ENCODE peak calls at places on chromosomes 1 and 21, in nine cellular contexts. Y, V, F, O, N, R, L, K and W are unnamed samples.

GRCh38 chr1:183106166-183106565 is 79.9 kb upstream of the LAMC2 start:
- DNase-seq in K (no peak), O (no peak), L (no peak), F (no peak), R (no peak), V (peak; percentile 61), N (no peak), Y (peak; percentile 62), W (no peak)

GRCh38 chr1:119816407-119816806 is 5.1 kb upstream of the REG4 start:
- DNase-seq in N (no peak), Y (peak; percentile 33), O (no peak), F (no peak), R (no peak), L (peak; percentile 59), K (no peak), V (no peak), W (no peak)

GRCh38 chr1:100631015-100631521 is 88.5 kb upstream of the VCAM1 start:
- DNase-seq in L (peak; percentile 87), R (no peak), N (no peak), V (peak; percentile 89), F (no peak), K (no peak), O (no peak), Y (peak; percentile 99), W (no peak)

GRCh38 chr21:42042651-42043050 is 28.5 kb upstream of the UMODL1 start:
- DNase-seq in N (no peak), Y (no peak), R (no peak), O (no peak), F (no peak), K (no peak), L (no peak), V (no peak), W (no peak)

GRCh38 chr1:164510435-164510834 is 48.5 kb upstream of the PBX1 start:
- DNase-seq in R (no peak), L (peak; percentile 10), F (no peak), Y (no peak), V (peak; percentile 40), O (no peak), K (no peak), N (no peak), W (no peak)

GRCh38 chr1:63276625-63277024 is 45.7 kb upstream of the FOXD3 start:
- DNase-seq in N (no peak), Y (no peak), K (no peak), V (no peak), R (no peak), F (no peak), O (no peak), L (no peak), W (no peak)

GRCh38 chr1:185477638-185478216 is 160.7 kb upstream of the IVNS1ABP start:
- DNase-seq in Y (no peak), K (no peak), F (no peak), V (no peak), N (no peak), O (no peak), R (no peak), L (no peak), W (no peak)

GRCh38 chr1:12047120-12047876 is 15.8 kb upstream of the TNFRSF8 start:
- DNase-seq in R (peak; percentile 83), N (no peak), V (no peak), L (no peak), F (peak; percentile 45), Y (peak; percentile 82), K (no peak), O (no peak), W (peak; percentile 92)

GRCh38 chr1:3746389-3746783 is 5.9 kb upstream of the CCDC27 start:
- DNase-seq in L (no peak), R (no peak), O (no peak), N (no peak), K (no peak), F (no peak), V (no peak), Y (no peak), W (no peak)

GRCh38 chr1:117632269-117633067 is 26.6 kb downstream of the TENT5C start:
- DNase-seq in F (no peak), V (no peak), L (no peak), R (no peak), Y (no peak), K (no peak), N (no peak), O (no peak), W (no peak)

GRCh38 chr1:152858062-152858461 is 1.7 kb upstream of the LCE7A start:
- DNase-seq in Y (no peak), N (no peak), L (no peak), O (no peak), R (no peak), V (no peak), K (no peak), F (no peak), W (no peak)

GRCh38 chr1:82515650-82516049 is 714.9 kb downstream of the ADGRL2 start:
- DNase-seq in O (no peak), Y (no peak), N (no peak), R (no peak), F (no peak), K (no peak), V (peak; percentile 24), L (no peak), W (no peak)

GRCh38 chr1:214603819-214604252 is 841 bp downstream of the CENPF start:
- DNase-seq in K (no peak), Y (no peak), R (peak; percentile 13), O (no peak), F (no peak), V (no peak), L (peak; percentile 27), N (no peak), W (peak; percentile 72)

GRCh38 chr1:59436637-59437036 is 139.7 kb downstream of the FGGY start:
- DNase-seq in N (no peak), O (no peak), V (no peak), F (no peak), Y (no peak), R (no peak), K (no peak), L (no peak), W (no peak)

GRCh38 chr1:212700892-212701819 is 1.5 kb upstream of the BATF3 start:
- DNase-seq in R (peak; percentile 59), Y (peak; percentile 48), L (peak; percentile 59), N (no peak), O (no peak), V (peak; percentile 58), F (peak; percentile 9), K (peak; percentile 83), W (peak; percentile 72)

GRCh38 chr1:119374208-119374877 is 5.8 kb downstream of the HAO2 start:
- DNase-seq in K (no peak), R (no peak), O (no peak), V (no peak), L (no peak), N (no peak), Y (peak; percentile 1), F (no peak), W (no peak)

GRCh38 chr1:52142220-52143153 is 598 bp downstream of the ZFYVE9 start:
- DNase-seq in Y (peak; percentile 43), O (no peak), N (peak; percentile 40), K (peak; percentile 76), R (peak; percentile 55), F (peak; percentile 17), V (peak; percentile 69), L (peak; percentile 55), W (peak; percentile 77)

GRCh38 chr1:164443166-164443565 is 115.8 kb upstream of the PBX1 start:
- DNase-seq in R (no peak), K (no peak), F (no peak), N (no peak), Y (no peak), O (no peak), L (no peak), V (peak; percentile 43), W (no peak)

GRCh38 chr1:184567648-184568047 is 180.8 kb downstream of the C1orf21 start:
- DNase-seq in O (no peak), K (no peak), L (no peak), F (no peak), V (peak; percentile 23), N (no peak), R (no peak), Y (peak; percentile 86), W (no peak)

GRCh38 chr1:24181619-24182018 is 5.5 kb downstream of the IFNLR1 start:
- DNase-seq in Y (no peak), L (no peak), R (no peak), O (no peak), F (no peak), N (no peak), K (no peak), V (no peak), W (no peak)

GRCh38 chr1:177257596-177257995 is 86.8 kb downstream of the BRINP2 start:
- DNase-seq in K (no peak), Y (no peak), N (no peak), F (no peak), R (no peak), L (no peak), V (no peak), O (no peak), W (no peak)

GRCh38 chr1:160428655-160429054 is 28.3 kb downstream of the VANGL2 start:
- DNase-seq in Y (peak; percentile 43), R (no peak), V (peak; percentile 61), F (peak; percentile 15), O (no peak), K (no peak), L (peak; percentile 58), N (peak; percentile 73), W (peak; percentile 79)

GRCh38 chr1:10267319-10267718 is 56.9 kb downstream of the KIF1B start:
- DNase-seq in F (no peak), R (no peak), N (no peak), Y (peak; percentile 69), L (no peak), V (peak; percentile 25), K (no peak), O (no peak), W (no peak)

GRCh38 chr21:43278359-43278758 is 109.6 kb downstream of the CRYAA start:
- DNase-seq in R (no peak), O (no peak), V (no peak), K (no peak), L (no peak), N (no peak), F (no peak), Y (no peak), W (no peak)

GRCh38 chr1:61337981-61338848 is 255.9 kb downstream of the NFIA start:
- DNase-seq in R (no peak), L (peak; percentile 86), O (peak; percentile 23), Y (peak; percentile 86), F (no peak), V (peak; percentile 95), N (peak; percentile 89), K (peak; percentile 84), W (no peak)

GRCh38 chr1:41612953-41613352 is 128.5 kb upstream of the EDN2 start:
- DNase-seq in R (no peak), O (no peak), F (no peak), L (no peak), Y (no peak), N (no peak), K (peak; percentile 60), V (no peak), W (no peak)

GRCh38 chr1:230772457-230773395 is 25.5 kb downstream of the CAPN9 start:
- DNase-seq in F (no peak), R (no peak), O (peak; percentile 53), K (no peak), L (peak; percentile 68), V (peak; percentile 74), N (peak; percentile 32), Y (peak; percentile 34), W (no peak)

GRCh38 chr1:24949331-24949881 is 19.3 kb upstream of the RUNX3 start:
- DNase-seq in L (peak; percentile 31), Y (peak; percentile 93), O (no peak), R (no peak), N (peak; percentile 61), F (no peak), K (no peak), V (peak; percentile 82), W (no peak)

GRCh38 chr1:94883688-94884087 is 43.2 kb downstream of the CNN3 start:
- DNase-seq in Y (no peak), N (no peak), F (no peak), R (no peak), O (no peak), V (peak; percentile 66), K (no peak), L (no peak), W (peak; percentile 72)